ENCODE peak calls at places on chromosomes 16 and 17, in six cellular contexts. N, R, S, Q, U and K are unnamed samples.

GRCh38 chr16:71846443-71846842 is 667 bp downstream of the ATXN1L start:
- DNase-seq in N (peak), R (peak), S (no peak), Q (no peak), U (no peak), K (no peak)

GRCh38 chr17:28384281-28385036 is 13.0 kb downstream of the SARM1 start:
- DNase-seq in N (no peak), R (peak), S (no peak), Q (peak), U (peak), K (peak)

GRCh38 chr16:66304151-66304550 is 62.3 kb upstream of the CDH5 start:
- DNase-seq in N (no peak), R (no peak), S (no peak), Q (peak), U (no peak), K (no peak)

GRCh38 chr16:87552772-87553171 is 49.5 kb upstream of the JPH3 start:
- DNase-seq in N (no peak), R (no peak), S (no peak), Q (no peak), U (no peak), K (no peak)

GRCh38 chr16:48492131-48492530 is 106.9 kb upstream of the SIAH1 start:
- DNase-seq in N (no peak), R (no peak), S (no peak), Q (no peak), U (no peak), K (no peak)

GRCh38 chr16:26598989-26599785 is 467.5 kb upstream of the C16orf82 start:
- DNase-seq in N (no peak), R (no peak), S (no peak), Q (no peak), U (no peak), K (no peak)

GRCh38 chr17:20172378-20172775 is 163.2 kb downstream of the SPECC1 start:
- DNase-seq in N (no peak), R (no peak), S (no peak), Q (no peak), U (no peak), K (no peak)

GRCh38 chr17:6052926-6053325 is 17.3 kb upstream of the WSCD1 start:
- DNase-seq in N (no peak), R (no peak), S (no peak), Q (no peak), U (no peak), K (no peak)

GRCh38 chr16:87582221-87582965 is 19.9 kb upstream of the JPH3 start:
- DNase-seq in N (no peak), R (no peak), S (no peak), Q (peak), U (peak), K (no peak)

GRCh38 chr17:79799538-79800324 is 2.9 kb upstream of the CBX8 start:
- DNase-seq in N (no peak), R (no peak), S (no peak), Q (no peak), U (no peak), K (no peak)

GRCh38 chr16:10098991-10099390 is 83.2 kb downstream of the GRIN2A start:
- DNase-seq in N (no peak), R (no peak), S (no peak), Q (no peak), U (no peak), K (no peak)

DNA sequence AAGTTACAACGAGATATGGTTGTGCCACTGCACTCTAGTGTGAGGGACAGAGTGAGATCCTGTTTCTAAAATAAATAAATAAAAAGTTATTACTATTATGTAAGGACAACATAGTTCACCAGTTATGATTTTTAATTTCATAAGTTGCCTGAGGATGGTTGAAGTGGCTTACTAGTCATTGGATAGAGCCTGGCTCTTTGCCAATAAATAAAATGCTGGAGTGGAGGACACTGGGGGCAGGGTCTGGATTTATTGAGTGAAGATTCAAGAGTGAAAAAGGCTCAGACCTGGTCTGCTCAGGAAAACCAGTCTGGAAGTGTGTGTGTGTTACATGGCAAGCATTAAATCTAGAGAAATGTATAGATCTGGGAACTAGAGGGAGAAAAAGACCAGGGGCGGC is 2.1 kb downstream of the STARD3 start:
- DNase-seq in N (no peak), R (no peak), S (no peak), Q (no peak), U (no peak), K (no peak)
- H3K4me3 ChIP-seq in N (no peak), R (no peak), S (no peak), Q (no peak), U (no peak), K (no peak)

GRCh38 chr17:64653985-64654355 is 8.1 kb downstream of the SMURF2 start:
- DNase-seq in N (no peak), R (no peak), S (no peak), Q (no peak), U (no peak), K (no peak)
- H3K27ac ChIP-seq in N (no peak), R (no peak), S (no peak), Q (no peak), U (no peak), K (no peak)

GRCh38 chr16:23148166-23148512 is 1.1 kb downstream of the USP31 start:
- DNase-seq in N (peak), R (peak), S (no peak), Q (no peak), U (no peak), K (no peak)
- H3K4me3 ChIP-seq in N (peak), R (peak), S (peak), Q (peak), U (peak), K (peak)

DNA sequence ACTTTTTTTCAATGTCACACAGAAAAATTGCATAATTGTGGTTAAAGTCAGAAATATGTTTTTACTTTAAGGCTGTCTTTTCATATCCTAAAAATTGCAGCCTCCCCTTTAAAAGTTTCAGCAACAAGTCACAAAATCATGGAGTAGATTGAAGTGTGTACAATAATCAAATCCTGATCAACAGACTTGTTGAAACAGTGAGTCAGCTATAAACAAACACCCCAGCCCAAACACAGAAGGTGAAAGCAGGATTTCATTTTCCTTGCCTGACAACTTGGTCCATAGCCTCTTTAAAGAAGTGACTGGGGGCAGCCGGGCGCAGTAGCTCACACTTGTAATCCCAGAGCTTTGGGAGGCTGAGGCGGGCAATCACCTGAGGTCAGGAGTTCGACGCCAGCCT is 59.9 kb downstream of the WNT3 start:
- DNase-seq in N (no peak), R (no peak), S (no peak), Q (no peak), U (no peak), K (no peak)
- H3K27ac ChIP-seq in N (no peak), R (no peak), S (no peak), Q (no peak), U (no peak), K (no peak)

GRCh38 chr17:77473615-77474226 is 333.0 kb downstream of the SEC14L1 start:
- DNase-seq in N (no peak), R (no peak), S (no peak), Q (no peak), U (no peak), K (no peak)
- H3K4me3 ChIP-seq in N (peak), R (no peak), S (no peak), Q (no peak), U (no peak), K (no peak)

DNA sequence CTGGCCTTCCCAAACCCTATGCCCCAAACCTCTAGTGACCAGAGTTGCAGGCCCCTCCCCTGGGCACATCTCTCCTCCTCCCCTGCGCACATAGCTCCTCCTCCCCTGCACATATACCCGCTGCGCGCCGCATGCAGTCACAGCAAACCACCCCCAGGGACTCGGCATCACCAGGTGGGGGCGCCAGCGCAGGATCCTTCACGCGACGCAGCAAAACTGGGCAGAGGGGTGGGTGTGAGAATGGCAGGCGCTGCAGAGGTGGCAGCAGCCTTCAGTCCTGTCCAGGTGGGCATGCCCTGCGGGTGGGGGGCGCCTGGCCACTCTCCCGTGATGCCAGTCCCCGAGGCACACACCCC is 5.6 kb downstream of the CORO6 start:
- DNase-seq in N (peak), R (peak), S (no peak), Q (peak), U (peak), K (peak)
- H3K27ac ChIP-seq in N (peak), R (no peak), S (no peak), Q (peak), U (no peak), K (peak)

GRCh38 chr17:74842599-74843351 is 16.9 kb downstream of the GRIN2C start:
- DNase-seq in N (no peak), R (peak), S (peak), Q (peak), U (peak), K (peak)
- H3K4me3 ChIP-seq in N (no peak), R (peak), S (peak), Q (peak), U (peak), K (peak)

GRCh38 chr17:8696951-8697745 is 47.5 kb downstream of the CCDC42 start:
- DNase-seq in N (no peak), R (peak), S (no peak), Q (no peak), U (no peak), K (no peak)

GRCh38 chr17:8696456-8696855 is 48.2 kb downstream of the CCDC42 start:
- DNase-seq in N (no peak), R (no peak), S (no peak), Q (no peak), U (no peak), K (no peak)

GRCh38 chr17:8695241-8695640 is 49.4 kb downstream of the CCDC42 start:
- DNase-seq in N (no peak), R (no peak), S (no peak), Q (no peak), U (no peak), K (no peak)

GRCh38 chr17:8698142-8699050 is 46.2 kb downstream of the CCDC42 start:
- DNase-seq in N (no peak), R (peak), S (no peak), Q (peak), U (peak), K (no peak)

DNA sequence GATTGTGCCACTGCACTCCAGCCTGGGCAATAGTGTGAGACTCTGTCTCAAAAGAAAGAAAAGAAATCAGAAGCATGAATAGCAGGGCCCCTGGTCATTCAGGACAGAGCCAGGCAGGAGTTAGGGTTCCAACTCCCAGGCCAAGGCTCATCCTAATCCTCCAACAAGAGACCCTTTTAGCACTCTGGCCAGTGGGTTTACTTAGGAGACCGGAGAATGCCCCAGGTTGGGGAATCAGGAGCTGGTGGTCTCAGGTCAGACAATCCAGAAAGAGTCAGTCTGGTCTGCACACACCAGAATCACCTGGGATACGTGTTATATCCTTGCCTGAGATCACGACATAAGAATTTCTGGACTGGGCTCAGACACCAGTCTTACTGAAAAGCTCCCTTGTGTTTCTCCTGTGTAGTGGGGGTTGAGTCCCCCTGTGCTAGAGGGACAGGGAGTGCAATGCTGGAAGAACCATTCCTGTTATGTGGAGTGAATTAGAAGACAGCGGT is 48.7 kb downstream of the CCDC42 start:
- DNase-seq in N (no peak), R (no peak), S (no peak), Q (no peak), U (no peak), K (no peak)
- H3K27ac ChIP-seq in N (no peak), R (no peak), S (no peak), Q (no peak), U (no peak), K (peak)

GRCh38 chr17:74751210-74751529 is 2.7 kb downstream of the NHERF1 start:
- DNase-seq in N (no peak), R (no peak), S (no peak), Q (no peak), U (no peak), K (no peak)
- H3K4me3 ChIP-seq in N (peak), R (no peak), S (no peak), Q (peak), U (peak), K (peak)